ENCODE peak calls at places on chromosomes 1 and 21, in six cellular contexts. U is kidney epithelial cell, T is dorsolateral prefrontal cortex, K is HL-60, J is fibroblast of mammary gland, E is omental fat pad. L is an unnamed sample.

GRCh38 chr1:231814031-231814430 is 187.4 kb downstream of the DISC1 start:
- DNase-seq in K (no peak), U (no peak), T (no peak), E (no peak), J (no peak), L (no peak)

GRCh38 chr1:240244968-240245628 is 153.4 kb downstream of the FMN2 start:
- DNase-seq in E (no peak), K (no peak), T (no peak), J (peak), U (no peak), L (no peak)

GRCh38 chr21:38202811-38203210 is 54.0 kb upstream of the KCNJ15 start:
- DNase-seq in U (no peak), K (no peak), J (no peak), T (no peak), E (no peak), L (no peak)

GRCh38 chr1:65525297-65526048 is 105.0 kb downstream of the LEPR start:
- DNase-seq in T (no peak), U (no peak), E (no peak), K (no peak), J (no peak), L (peak)

GRCh38 chr1:34426325-34426896 is 249.7 kb downstream of the C1orf94 start:
- DNase-seq in E (no peak), U (no peak), J (no peak), T (no peak), K (no peak), L (no peak)

GRCh38 chr1:184462170-184462569 is 75.3 kb downstream of the C1orf21 start:
- DNase-seq in E (no peak), U (no peak), J (no peak), T (no peak), K (no peak), L (no peak)

GRCh38 chr1:240522122-240522822 is 89.7 kb downstream of the GREM2 start:
- DNase-seq in U (no peak), T (no peak), J (no peak), E (no peak), K (no peak), L (no peak)

GRCh38 chr1:26127235-26128163 is 15.9 kb downstream of the PDIK1L start:
- DNase-seq in K (no peak), J (no peak), T (no peak), U (no peak), E (no peak), L (no peak)

GRCh38 chr21:41817228-41817627 is 50.4 kb upstream of the RIPK4 start:
- DNase-seq in E (no peak), J (peak), K (peak), T (no peak), U (peak), L (peak)

GRCh38 chr21:17428484-17428869 is 84.4 kb upstream of the CXADR start:
- DNase-seq in T (no peak), J (no peak), U (no peak), E (no peak), K (no peak), L (no peak)

GRCh38 chr1:200118779-200119505 is 91.4 kb downstream of the NR5A2 start:
- DNase-seq in J (no peak), K (no peak), U (no peak), E (no peak), T (no peak), L (no peak)

GRCh38 chr1:185432943-185433342 is 115.9 kb upstream of the IVNS1ABP start:
- DNase-seq in K (no peak), U (no peak), T (no peak), E (no peak), J (no peak), L (no peak)

GRCh38 chr1:119160851-119161250 is 20.4 kb upstream of the WARS2 start:
- DNase-seq in U (no peak), E (no peak), K (no peak), T (no peak), J (peak), L (no peak)

GRCh38 chr1:186617860-186618780 is 62.1 kb downstream of the PTGS2 start:
- DNase-seq in J (peak), K (peak), T (no peak), E (no peak), U (no peak), L (no peak)

GRCh38 chr1:93552751-93553455 is 105.0 kb downstream of the FNBP1L start:
- DNase-seq in U (no peak), E (no peak), K (no peak), T (no peak), J (peak), L (no peak)

GRCh38 chr1:161872506-161872905 is 106.4 kb downstream of the ATF6 start:
- DNase-seq in E (no peak), J (no peak), K (no peak), U (no peak), T (no peak), L (no peak)

GRCh38 chr1:43221256-43221778 is 48.5 kb upstream of the TMEM125 start:
- DNase-seq in U (no peak), J (no peak), T (no peak), K (no peak), E (no peak), L (no peak)

GRCh38 chr1:157992031-157992568 is 1.3 kb upstream of the KIRREL1 start:
- DNase-seq in T (peak), J (peak), E (peak), U (no peak), K (no peak), L (peak)

GRCh38 chr1:34928066-34928864 is 1.2 kb downstream of the DLGAP3 start:
- DNase-seq in T (no peak), J (no peak), E (no peak), K (no peak), U (no peak), L (no peak)

GRCh38 chr1:94924967-94925366 is 1.9 kb downstream of the CNN3 start:
- DNase-seq in E (no peak), K (no peak), J (peak), T (no peak), U (no peak), L (no peak)

GRCh38 chr1:233389867-233390266 is 62.3 kb downstream of the MAP3K21 start:
- DNase-seq in E (no peak), J (no peak), K (no peak), T (no peak), U (no peak), L (no peak)

GRCh38 chr1:232130815-232131474 is 499.0 kb downstream of the SIPA1L2 start:
- DNase-seq in T (no peak), K (no peak), U (no peak), E (no peak), J (no peak), L (no peak)

GRCh38 chr1:162565460-162565859 is 3.9 kb downstream of the UAP1 start:
- DNase-seq in T (no peak), J (no peak), K (no peak), U (no peak), E (no peak), L (no peak)

GRCh38 chr1:23424171-23424959 is at the start of gene TCEA3:
- DNase-seq in E (no peak), J (no peak), K (no peak), T (no peak), U (no peak), L (no peak)

GRCh38 chr1:103336376-103336775 is 189.1 kb upstream of the RNPC3 start:
- DNase-seq in T (no peak), J (no peak), U (no peak), E (no peak), K (no peak), L (no peak)

GRCh38 chr1:87240661-87241285 is 87.9 kb upstream of the LMO4 start:
- DNase-seq in U (no peak), E (no peak), J (no peak), K (no peak), T (no peak), L (no peak)

GRCh38 chr1:208309771-208310170 is 65.6 kb upstream of the PLXNA2 start:
- DNase-seq in T (no peak), E (no peak), U (no peak), K (no peak), J (no peak), L (no peak)

GRCh38 chr1:247357062-247357780 is 25.6 kb upstream of the ZNF496 start:
- DNase-seq in E (no peak), U (no peak), K (no peak), T (no peak), J (peak), L (no peak)

GRCh38 chr1:20932437-20932977 is 145.4 kb upstream of the HP1BP3 start:
- DNase-seq in T (no peak), K (no peak), J (no peak), E (no peak), U (no peak), L (no peak)
- TF ChIP-seq CTCF in T (no peak), K (no peak), J (no peak), E (no peak), U (no peak), L (no peak)

GRCh38 chr1:80164150-80164549 is 1157.6 kb upstream of the ADGRL4 start:
- DNase-seq in U (no peak), J (no peak), T (no peak), E (no peak), K (no peak), L (no peak)
- TF ChIP-seq CTCF in U (no peak), J (no peak), T (no peak), E (no peak), K (no peak), L (no peak)

DNA sequence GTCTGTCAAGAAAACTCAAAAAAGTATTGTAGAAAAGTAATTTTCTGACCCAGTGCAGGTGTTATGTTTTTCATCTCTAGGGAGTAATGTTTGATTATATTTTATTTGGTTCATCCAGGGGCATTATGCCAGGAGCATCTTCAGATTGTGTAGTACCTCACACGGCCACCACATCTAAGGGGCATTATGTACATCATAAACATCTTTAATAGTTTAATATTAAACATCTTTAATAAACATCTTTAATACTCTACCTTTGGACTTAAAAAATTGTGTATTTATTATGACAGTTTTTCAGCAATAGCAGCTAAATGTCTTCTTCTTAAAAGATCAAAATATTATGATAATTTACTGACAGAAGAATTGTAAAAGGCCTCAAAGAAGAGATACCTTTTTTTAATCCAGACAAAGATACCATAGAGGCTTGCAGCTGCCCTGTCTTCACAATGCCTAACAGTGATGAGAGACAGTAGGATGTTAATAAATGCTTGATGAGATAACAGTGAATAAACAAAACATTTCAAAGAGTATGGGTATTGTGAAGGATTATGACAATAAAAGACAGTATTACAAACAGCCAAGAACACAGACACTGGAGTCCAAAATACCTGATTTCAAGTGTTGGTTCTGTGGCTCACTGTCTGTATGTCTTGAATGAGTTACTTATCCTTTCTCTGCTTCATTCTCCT is 240.9 kb upstream of the ADGRL2 start:
- DNase-seq in U (no peak), J (peak), T (no peak), K (no peak), E (no peak), L (no peak)
- TF ChIP-seq CTCF in U (no peak), J (peak), T (no peak), K (no peak), E (no peak), L (peak)

GRCh38 chr1:174710868-174711845 is 263.4 kb downstream of the GPR52 start:
- DNase-seq in E (no peak), T (no peak), K (no peak), U (no peak), J (no peak), L (no peak)

GRCh38 chr1:174713796-174714195 is 266.0 kb downstream of the GPR52 start:
- DNase-seq in T (no peak), J (no peak), E (no peak), U (no peak), K (no peak), L (no peak)

GRCh38 chr1:174712541-174712940 is 264.8 kb downstream of the GPR52 start:
- DNase-seq in E (no peak), T (no peak), K (no peak), J (no peak), U (no peak), L (no peak)
- TF ChIP-seq CTCF in E (no peak), T (no peak), K (no peak), J (no peak), U (no peak), L (no peak)

GRCh38 chr1:206555473-206555935 is 48.2 kb downstream of the RASSF5 start:
- DNase-seq in T (peak), J (no peak), K (no peak), E (no peak), U (no peak), L (no peak)
- TF ChIP-seq CTCF in T (no peak), J (no peak), K (no peak), E (no peak), U (no peak), L (no peak)